ENCODE peak calls at places on chromosomes 13 and 19, in nine cellular contexts. Q is GM04504; X is foreskin fibroblast; N is lower leg skin; S is Jurkat, Clone E6-1; K is Calu3; G is GM23338; D is AG08396; V is NCI-H69. H is an unnamed sample.

GRCh38 chr19:45828945-45829344 is 13.8 kb upstream of the RSPH6A start:
- DNase-seq in V (no peak), Q (no peak), K (no peak), X (no peak), G (no peak), N (no peak), S (no peak), D (no peak), H (no peak)

GRCh38 chr13:87057807-87058520 is 613.2 kb upstream of the SLITRK5 start:
- DNase-seq in Q (no peak), G (no peak), D (no peak), S (no peak), N (no peak), K (no peak), V (no peak), X (no peak), H (no peak)

GRCh38 chr19:51161266-51161665 is 19.2 kb downstream of the SIGLEC7 start:
- DNase-seq in Q (no peak), X (no peak), K (no peak), D (no peak), V (no peak), N (peak; percentile 25), S (no peak), G (no peak), H (no peak)

GRCh38 chr19:10114651-10115391 is 3.3 kb downstream of the P2RY11 start:
- DNase-seq in V (peak; percentile 31), X (no peak), G (peak; percentile 27), N (no peak), S (no peak), D (no peak), K (no peak), Q (no peak), H (peak; percentile 31)

GRCh38 chr13:51765142-51765515 is 38.8 kb downstream of the DHRS12 start:
- DNase-seq in N (no peak), Q (no peak), G (no peak), S (no peak), V (no peak), X (no peak), K (no peak), D (no peak), H (no peak)

GRCh38 chr13:99636306-99636705 is 135.0 kb downstream of the TM9SF2 start:
- DNase-seq in N (peak; percentile 49), X (no peak), G (no peak), D (no peak), S (no peak), Q (no peak), V (no peak), K (no peak), H (no peak)

GRCh38 chr13:110682746-110683145 is 23.2 kb downstream of the CARS2 start:
- DNase-seq in D (no peak), S (no peak), G (no peak), X (no peak), Q (no peak), N (peak; percentile 68), K (no peak), V (no peak), H (no peak)

GRCh38 chr19:30159636-30160035 is 212.5 kb upstream of the ZNF536 start:
- DNase-seq in D (no peak), K (no peak), V (no peak), N (peak; percentile 48), G (no peak), X (no peak), Q (no peak), S (no peak), H (no peak)

GRCh38 chr13:28423010-28423409 is 71.9 kb downstream of the FLT1 start:
- DNase-seq in S (peak; percentile 68), K (no peak), Q (no peak), N (no peak), V (no peak), X (no peak), G (no peak), D (no peak), H (peak; percentile 81)

GRCh38 chr19:45515807-45516401 is 8.6 kb downstream of the VASP start:
- DNase-seq in X (no peak), K (no peak), V (no peak), S (no peak), G (no peak), D (no peak), Q (no peak), N (no peak), H (no peak)

GRCh38 chr19:41321204-41321599 is 11.2 kb downstream of the CCDC97 start:
- DNase-seq in D (no peak), K (no peak), N (no peak), X (no peak), G (no peak), S (no peak), V (no peak), Q (no peak), H (no peak)

GRCh38 chr13:67221630-67222226 is 8.4 kb downstream of the PCDH9 start:
- DNase-seq in K (no peak), G (no peak), X (no peak), D (no peak), S (no peak), Q (no peak), V (peak; percentile 67), N (no peak), H (no peak)

GRCh38 chr13:112982281-112983041 is 13.4 kb downstream of the MCF2L start:
- DNase-seq in D (no peak), G (no peak), K (no peak), N (no peak), X (no peak), S (no peak), V (no peak), Q (no peak), H (no peak)

GRCh38 chr19:3554254-3555083 is 2.9 kb downstream of the MFSD12 start:
- DNase-seq in V (no peak), X (no peak), D (no peak), K (no peak), N (no peak), S (peak; percentile 90), G (no peak), Q (no peak), H (peak; percentile 84)

GRCh38 chr13:35764359-35765015 is 288.0 kb upstream of the MAB21L1 start:
- DNase-seq in X (peak; percentile 35), S (no peak), N (no peak), K (no peak), G (no peak), V (peak; percentile 25), Q (no peak), D (peak; percentile 59), H (no peak)

GRCh38 chr13:39887424-39887823 is 232.0 kb downstream of the COG6 start:
- DNase-seq in K (no peak), N (no peak), V (no peak), G (no peak), S (no peak), D (no peak), Q (no peak), X (no peak), H (no peak)

GRCh38 chr19:51441410-51442390 is 16.6 kb downstream of the SIGLEC8 start:
- DNase-seq in K (peak; percentile 18), X (no peak), G (no peak), S (peak; percentile 86), D (no peak), N (peak; percentile 86), Q (no peak), V (no peak), H (peak; percentile 73)

GRCh38 chr19:43747557-43748204 is 7.1 kb downstream of the SMG9 start:
- DNase-seq in N (peak; percentile 82), V (no peak), K (no peak), D (no peak), G (no peak), S (no peak), Q (no peak), X (no peak), H (no peak)

GRCh38 chr19:2728783-2729387 is 7.7 kb upstream of the DIRAS1 start:
- DNase-seq in D (peak; percentile 11), N (no peak), V (no peak), S (no peak), G (no peak), K (no peak), Q (no peak), X (no peak), H (no peak)

GRCh38 chr19:19523177-19523576 is 5.5 kb upstream of the YJEFN3 start:
- DNase-seq in K (no peak), N (no peak), X (no peak), G (no peak), D (no peak), Q (no peak), S (no peak), V (no peak), H (no peak)

GRCh38 chr13:41075034-41075433 is 13.7 kb downstream of the WBP4 start:
- DNase-seq in N (no peak), V (peak; percentile 31), D (peak; percentile 38), X (no peak), K (no peak), S (no peak), G (peak; percentile 68), Q (no peak), H (no peak)

GRCh38 chr19:4582112-4582553 is 22.6 kb upstream of the SEMA6B start:
- DNase-seq in V (no peak), X (no peak), D (no peak), S (no peak), G (peak; percentile 45), N (no peak), Q (no peak), K (no peak), H (no peak)

GRCh38 chr19:33477781-33478180 is 43.8 kb downstream of the PEPD start:
- DNase-seq in N (peak; percentile 25), D (no peak), G (no peak), S (no peak), X (no peak), Q (no peak), K (no peak), V (no peak), H (no peak)

GRCh38 chr13:99806671-99807070 is 164.9 kb downstream of the ZIC5 start:
- DNase-seq in S (no peak), Q (no peak), X (peak; percentile 3), K (no peak), N (no peak), D (no peak), V (peak; percentile 84), G (no peak), H (no peak)

GRCh38 chr13:99066219-99066618 is 88.4 kb upstream of the DOCK9 start:
- DNase-seq in D (no peak), G (no peak), V (no peak), K (no peak), N (no peak), S (no peak), X (no peak), Q (no peak), H (no peak)

GRCh38 chr13:46315036-46315435 is 72.0 kb downstream of the RUBCNL start:
- DNase-seq in D (no peak), Q (no peak), V (no peak), S (no peak), G (no peak), X (no peak), K (no peak), N (no peak), H (no peak)

GRCh38 chr13:109355875-109356428 is 430.4 kb downstream of the IRS2 start:
- DNase-seq in S (no peak), D (no peak), X (no peak), G (no peak), V (no peak), Q (no peak), K (no peak), N (no peak), H (no peak)

GRCh38 chr13:45385912-45386311 is 32.3 kb downstream of the SLC25A30 start:
- DNase-seq in G (no peak), K (no peak), Q (no peak), N (no peak), D (no peak), S (no peak), V (no peak), X (no peak), H (no peak)

GRCh38 chr19:2239771-2240770 is 3.4 kb downstream of the SF3A2 start:
- DNase-seq in S (peak; percentile 72), K (no peak), G (peak; percentile 80), D (no peak), Q (no peak), X (peak; percentile 51), N (no peak), V (no peak), H (peak; percentile 73)

GRCh38 chr13:37473035-37473434 is 125.5 kb downstream of the POSTN start:
- DNase-seq in V (no peak), N (no peak), X (no peak), D (no peak), Q (no peak), S (no peak), K (no peak), G (peak; percentile 68), H (no peak)

GRCh38 chr19:11295665-11296245 is at the start of gene TSPAN16:
- DNase-seq in X (no peak), Q (no peak), N (no peak), S (no peak), D (no peak), K (no peak), V (peak; percentile 73), G (no peak), H (no peak)

H was measured in DND-41.